ENCODE peak calls at places on chromosomes 4 and X, in ten cellular contexts. B, D, E, R, X, A, N, F, V and Y are unnamed samples.
A peak's percentile ranks its signal among the peaks of the same experiment; 100 is the strongest.

GRCh38 chrX:148647666-148648065 is 147.2 kb downstream of the AFF2 start:
- DNase-seq in B (no peak), D (no peak), E (no peak), R (no peak), X (no peak), A (no peak), N (no peak), F (no peak), V (no peak), Y (no peak)

GRCh38 chrX:120334603-120335002 is 23.3 kb upstream of the TMEM255A start:
- DNase-seq in B (no peak), D (no peak), E (no peak), R (no peak), X (no peak), A (no peak), N (no peak), F (no peak), V (no peak), Y (no peak)

GRCh38 chr4:95363966-95364365 is 184.8 kb downstream of the UNC5C start:
- DNase-seq in B (no peak), D (no peak), E (no peak), R (no peak), X (no peak), A (no peak), N (no peak), F (no peak), V (no peak), Y (no peak)

GRCh38 chr4:8506373-8507250 is 66.0 kb downstream of the TRMT44 start:
- DNase-seq in B (no peak), D (no peak), E (no peak), R (no peak), X (no peak), A (no peak), N (no peak), F (no peak), V (no peak), Y (no peak)

GRCh38 chrX:47164420-47164819 is 19.4 kb downstream of the RBM10 start:
- DNase-seq in B (no peak), D (no peak), E (no peak), R (no peak), X (no peak), A (no peak), N (no peak), F (no peak), V (no peak), Y (no peak)

GRCh38 chr4:98657531-98658286 is 702 bp downstream of the TSPAN5 start:
- DNase-seq in B (no peak), D (peak; percentile 77), E (peak; percentile 0), R (peak; percentile 85), X (peak; percentile 40), A (peak; percentile 65), N (no peak), F (peak; percentile 78), V (peak; percentile 37), Y (peak; percentile 21)

GRCh38 chr4:184103755-184104367 is 113.8 kb downstream of the ENPP6 start:
- DNase-seq in B (no peak), D (no peak), E (no peak), R (no peak), X (no peak), A (no peak), N (no peak), F (no peak), V (no peak), Y (no peak)

GRCh38 chr4:38094419-38094818 is 134.2 kb downstream of the PTTG2 start:
- DNase-seq in B (no peak), D (no peak), E (no peak), R (no peak), X (no peak), A (no peak), N (no peak), F (no peak), V (no peak), Y (no peak)

GRCh38 chr4:152500798-152501434 is 35.0 kb downstream of the FBXW7 start:
- DNase-seq in B (no peak), D (peak; percentile 12), E (peak; percentile 42), R (peak; percentile 41), X (peak; percentile 20), A (peak; percentile 56), N (no peak), F (peak; percentile 85), V (peak; percentile 76), Y (peak; percentile 79)

GRCh38 chr4:183241322-183241640 is 78.8 kb downstream of the CLDN22 start:
- DNase-seq in B (no peak), D (no peak), E (no peak), R (no peak), X (no peak), A (peak; percentile 45), N (no peak), F (no peak), V (peak; percentile 10), Y (no peak)

GRCh38 chr4:5118091-5118786 is 67.0 kb downstream of the STK32B start:
- DNase-seq in B (no peak), D (no peak), E (no peak), R (no peak), X (no peak), A (no peak), N (no peak), F (no peak), V (no peak), Y (no peak)

GRCh38 chrX:136646602-136647239 is 1.2 kb upstream of the CD40LG start:
- DNase-seq in B (no peak), D (no peak), E (no peak), R (no peak), X (no peak), A (no peak), N (no peak), F (no peak), V (no peak), Y (peak; percentile 49)

GRCh38 chrX:46595084-46595483 is 21.5 kb downstream of the CHST7 start:
- DNase-seq in B (no peak), D (no peak), E (no peak), R (no peak), X (no peak), A (no peak), N (no peak), F (no peak), V (no peak), Y (no peak)

GRCh38 chr4:85407546-85407945 is 67.4 kb upstream of the ARHGAP24 start:
- DNase-seq in B (no peak), D (no peak), E (no peak), R (no peak), X (no peak), A (no peak), N (no peak), F (no peak), V (no peak), Y (no peak)

GRCh38 chr4:32841217-32841616 is 2121.0 kb downstream of the PCDH7 start:
- DNase-seq in B (no peak), D (no peak), E (no peak), R (no peak), X (no peak), A (no peak), N (no peak), F (no peak), V (no peak), Y (no peak)

GRCh38 chr4:123418486-123418931 is 21.9 kb downstream of the SPRY1 start:
- DNase-seq in B (no peak), D (no peak), E (peak; percentile 50), R (no peak), X (peak; percentile 37), A (peak; percentile 68), N (peak; percentile 78), F (no peak), V (peak; percentile 64), Y (no peak)

GRCh38 chr4:24529555-24529954 is 54.8 kb downstream of the DHX15 start:
- DNase-seq in B (no peak), D (no peak), E (no peak), R (no peak), X (no peak), A (no peak), N (no peak), F (no peak), V (no peak), Y (no peak)

GRCh38 chr4:104451573-104451972 is 43.1 kb downstream of the CXXC4 start:
- DNase-seq in B (no peak), D (no peak), E (no peak), R (no peak), X (no peak), A (no peak), N (no peak), F (peak; percentile 4), V (no peak), Y (no peak)

GRCh38 chr4:77148081-77148480 is 8.9 kb upstream of the CCNG2 start:
- DNase-seq in B (no peak), D (no peak), E (no peak), R (no peak), X (no peak), A (no peak), N (no peak), F (no peak), V (no peak), Y (no peak)

GRCh38 chr4:176780995-176781738 is 11.6 kb downstream of the VEGFC start:
- DNase-seq in B (no peak), D (no peak), E (no peak), R (no peak), X (no peak), A (no peak), N (no peak), F (no peak), V (no peak), Y (no peak)

GRCh38 chr4:139875456-139875855 is 209.8 kb downstream of the MGST2 start:
- DNase-seq in B (no peak), D (no peak), E (peak; percentile 92), R (no peak), X (no peak), A (no peak), N (peak; percentile 67), F (no peak), V (no peak), Y (no peak)

GRCh38 chr4:182179105-182179504 is 64.1 kb upstream of the TENM3 start:
- DNase-seq in B (no peak), D (no peak), E (no peak), R (no peak), X (no peak), A (no peak), N (no peak), F (peak; percentile 49), V (no peak), Y (no peak)

GRCh38 chrX:13360146-13360545 is 40.3 kb upstream of the ATXN3L start:
- DNase-seq in B (no peak), D (no peak), E (peak; percentile 15), R (peak; percentile 30), X (no peak), A (no peak), N (no peak), F (no peak), V (no peak), Y (peak; percentile 2)

GRCh38 chr4:184416913-184417734 is 57.2 kb downstream of the IRF2 start:
- DNase-seq in B (no peak), D (no peak), E (no peak), R (no peak), X (no peak), A (no peak), N (no peak), F (peak; percentile 37), V (no peak), Y (peak; percentile 45)

GRCh38 chr4:82833696-82834313 is 35.2 kb upstream of the SCD5 start:
- DNase-seq in B (no peak), D (no peak), E (no peak), R (no peak), X (no peak), A (peak; percentile 27), N (no peak), F (peak; percentile 39), V (no peak), Y (no peak)

GRCh38 chr4:165838575-165838974 is 34.5 kb upstream of the TLL1 start:
- DNase-seq in B (no peak), D (no peak), E (no peak), R (no peak), X (no peak), A (no peak), N (no peak), F (no peak), V (no peak), Y (no peak)